ENCODE peak calls at places on chromosomes 4 and X, in five cellular contexts. N, J, L, E and Z are unnamed samples.
A peak's percentile ranks its signal among the peaks of the same experiment; 100 is the strongest.

GRCh38 chr4:7041851-7042696 is 1.1 kb upstream of the TADA2B start:
- DNase-seq in J (peak; percentile 53), E (no peak), N (no peak), L (no peak), Z (no peak)

GRCh38 chrX:11665144-11666040 is at the start of gene ARHGAP6:
- DNase-seq in J (no peak), L (no peak), E (no peak), N (peak; percentile 30), Z (no peak)

GRCh38 chrX:129842510-129843208 is 1.0 kb downstream of the ZDHHC9 start:
- DNase-seq in N (peak; percentile 12), J (no peak), E (peak; percentile 21), L (no peak), Z (no peak)

GRCh38 chr4:26619784-26620183 is 35.9 kb downstream of the TBC1D19 start:
- DNase-seq in N (no peak), E (no peak), J (no peak), L (no peak), Z (no peak)

GRCh38 chr4:157265281-157265680 is 44.8 kb downstream of the GRIA2 start:
- DNase-seq in E (no peak), N (no peak), J (no peak), L (no peak), Z (no peak)

GRCh38 chrX:111615227-111615626 is 65.7 kb upstream of the ALG13 start:
- DNase-seq in E (no peak), J (no peak), N (no peak), L (no peak), Z (no peak)

GRCh38 chr4:133402616-133403015 is 253.5 kb downstream of the PCDH10 start:
- DNase-seq in E (no peak), N (no peak), L (no peak), J (no peak), Z (no peak)

GRCh38 chrX:130085551-130085986 is 24.7 kb downstream of the ELF4 start:
- DNase-seq in L (no peak), E (no peak), N (no peak), J (no peak), Z (no peak)

GRCh38 chr4:61320154-61320553 is 120.0 kb downstream of the ADGRL3 start:
- DNase-seq in L (no peak), N (no peak), J (no peak), E (no peak), Z (no peak)

GRCh38 chrX:23699636-23700194 is 32.4 kb downstream of the PRDX4 start:
- DNase-seq in N (no peak), J (peak; percentile 77), E (no peak), L (no peak), Z (no peak)

GRCh38 chr4:6591781-6592180 is 16.8 kb downstream of the MAN2B2 start:
- DNase-seq in N (peak; percentile 15), J (peak; percentile 43), L (no peak), E (no peak), Z (no peak)

GRCh38 chr4:152478456-152479237 is 57.2 kb downstream of the FBXW7 start:
- DNase-seq in J (no peak), L (no peak), N (no peak), E (no peak), Z (no peak)

GRCh38 chr4:95220205-95221175 is 328.3 kb downstream of the UNC5C start:
- DNase-seq in L (no peak), J (no peak), E (peak; percentile 66), N (no peak), Z (no peak)

GRCh38 chr4:168433576-168433975 is 46.7 kb downstream of the DDX60L start:
- DNase-seq in L (no peak), J (no peak), E (no peak), N (no peak), Z (no peak)

GRCh38 chr4:37803348-37803973 is 23.0 kb upstream of the PGM2 start:
- DNase-seq in N (peak; percentile 46), L (no peak), J (peak; percentile 22), E (peak; percentile 57), Z (no peak)

GRCh38 chr4:140673729-140674128 is 82.5 kb downstream of the TBC1D9 start:
- DNase-seq in N (no peak), E (no peak), J (no peak), L (no peak), Z (no peak)

GRCh38 chr4:1234296-1234695 is 14.6 kb downstream of the CTBP1 start:
- DNase-seq in J (no peak), L (no peak), N (no peak), E (no peak), Z (no peak)

GRCh38 chr4:172601195-172601594 is 567.4 kb upstream of the GALNT7 start:
- DNase-seq in L (no peak), N (no peak), E (no peak), J (no peak), Z (no peak)

GRCh38 chrX:73562458-73562857 is 539 bp upstream of the CHIC1 start:
- DNase-seq in L (no peak), E (no peak), N (peak; percentile 2), J (no peak), Z (peak; percentile 1)

GRCh38 chrX:129876734-129877395 is 29.1 kb upstream of the UTP14A start:
- DNase-seq in E (peak; percentile 78), L (peak; percentile 1), N (peak; percentile 42), J (no peak), Z (no peak)

GRCh38 chr4:99082192-99082591 is 6.4 kb downstream of the ADH5 start:
- DNase-seq in J (no peak), L (no peak), E (no peak), N (no peak), Z (no peak)

GRCh38 chr4:11468901-11469300 is 40.2 kb upstream of the HS3ST1 start:
- DNase-seq in N (no peak), J (no peak), E (no peak), L (no peak), Z (no peak)

GRCh38 chr4:41178372-41179085 is 35.8 kb downstream of the APBB2 start:
- DNase-seq in L (no peak), J (no peak), E (no peak), N (no peak), Z (no peak)

GRCh38 chrX:150704030-150704613 is 10.9 kb downstream of the MTMR1 start:
- DNase-seq in N (no peak), L (no peak), J (no peak), E (no peak), Z (no peak)

GRCh38 chr4:126221717-126222116 is 907.0 kb downstream of the FAT4 start:
- DNase-seq in N (no peak), J (no peak), E (no peak), L (no peak), Z (no peak)

GRCh38 chrX:46140272-46140671 is 404.9 kb downstream of the ZNF674 start:
- DNase-seq in E (no peak), N (no peak), J (no peak), L (no peak), Z (no peak)

GRCh38 chr4:75542824-75543223 is 13.0 kb upstream of the ODAPH start:
- DNase-seq in E (no peak), L (no peak), J (no peak), N (peak; percentile 10), Z (no peak)

GRCh38 chrX:13357925-13358324 is 38.1 kb upstream of the ATXN3L start:
- DNase-seq in N (no peak), L (no peak), E (no peak), J (no peak), Z (no peak)

GRCh38 chr4:3322059-3322550 is 29.3 kb downstream of the RGS12 start:
- DNase-seq in J (no peak), L (no peak), E (no peak), N (no peak), Z (no peak)

GRCh38 chr4:149896428-149896827 is 80.8 kb upstream of the IQCM start:
- DNase-seq in E (no peak), N (peak; percentile 4), J (no peak), L (no peak), Z (no peak)

GRCh38 chrX:78357342-78358055 is 30.1 kb upstream of the CYSLTR1 start:
- DNase-seq in N (no peak), J (no peak), L (no peak), E (no peak), Z (no peak)

GRCh38 chr4:69773443-69773842 is 13.0 kb upstream of the SULT1B1 start:
- DNase-seq in E (no peak), L (no peak), N (peak; percentile 9), J (no peak), Z (no peak)

GRCh38 chr4:27929141-27929540 is 1068.5 kb downstream of the STIM2 start:
- DNase-seq in E (no peak), N (no peak), L (no peak), J (no peak), Z (no peak)
- TF ChIP-seq HDAC2 in E (no peak), N (no peak), L (no peak), J (no peak), Z (no peak)

GRCh38 chr4:38857354-38858096 is 908 bp upstream of the TLR6 start:
- DNase-seq in L (no peak), J (peak; percentile 50), E (no peak), N (peak; percentile 88), Z (peak; percentile 82)
- TF ChIP-seq HDAC2 in L (no peak), J (peak; percentile 33), E (no peak), N (no peak), Z (no peak)

GRCh38 chrX:97987979-97988378 is 1104.3 kb downstream of the RPA4 start:
- DNase-seq in J (no peak), L (no peak), E (no peak), N (no peak), Z (no peak)
- TF ChIP-seq HDAC2 in J (no peak), L (no peak), E (no peak), N (no peak), Z (no peak)

GRCh38 chr4:138741778-138742377 is 273.7 kb upstream of the NOCT start:
- DNase-seq in J (no peak), L (no peak), N (no peak), E (no peak), Z (no peak)
- TF ChIP-seq HDAC2 in J (no peak), L (no peak), N (no peak), E (no peak), Z (no peak)

GRCh38 chrX:15881498-15881897 is 26.9 kb upstream of the AP1S2 start:
- DNase-seq in J (no peak), E (no peak), L (no peak), N (no peak), Z (no peak)

GRCh38 chrX:15882704-15883539 is 28.3 kb upstream of the AP1S2 start:
- DNase-seq in L (no peak), E (no peak), J (no peak), N (peak; percentile 0), Z (peak; percentile 64)

GRCh38 chrX:15888062-15888461 is 33.4 kb upstream of the AP1S2 start:
- DNase-seq in L (no peak), E (no peak), J (no peak), N (no peak), Z (no peak)

GRCh38 chrX:15883540-15883863 is 28.9 kb upstream of the AP1S2 start:
- DNase-seq in E (no peak), L (no peak), J (no peak), N (no peak), Z (no peak)
- TF ChIP-seq HDAC2 in E (no peak), L (no peak), J (no peak), N (no peak), Z (no peak)

GRCh38 chr4:4590496-4590895 is 48.6 kb upstream of the STX18 start:
- DNase-seq in L (no peak), J (no peak), N (no peak), E (no peak), Z (no peak)
- TF ChIP-seq HDAC2 in L (no peak), J (no peak), N (no peak), E (no peak), Z (no peak)

GRCh38 chrX:107825698-107826285 is at the start of gene MID2:
- DNase-seq in L (no peak), N (peak; percentile 66), E (no peak), J (no peak), Z (no peak)
- TF ChIP-seq HDAC2 in L (no peak), N (no peak), E (no peak), J (no peak), Z (no peak)